ENCODE peak calls at places on chromosomes 1 and 21, in four cellular contexts. F is DND-41, L is Panc1, W is astrocyte. J is an unnamed sample.
A peak's percentile ranks its signal among the peaks of the same experiment; 100 is the strongest.

GRCh38 chr1:209570757-209571156 is 12.8 kb upstream of the CAMK1G start:
- DNase-seq in L (no peak), W (no peak), F (no peak), J (no peak)

GRCh38 chr1:54016343-54017282 is 1.4 kb downstream of the LDLRAD1 start:
- DNase-seq in W (no peak), L (peak; percentile 53), F (peak; percentile 0), J (no peak)

GRCh38 chr1:83546863-83547262 is 452.1 kb downstream of the TTLL7 start:
- DNase-seq in F (no peak), W (peak; percentile 14), L (no peak), J (no peak)

GRCh38 chr1:65509912-65510680 is 89.6 kb downstream of the LEPR start:
- DNase-seq in L (no peak), W (peak; percentile 78), F (no peak), J (no peak)

GRCh38 chr1:78101514-78101913 is 55.7 kb downstream of the GIPC2 start:
- DNase-seq in W (peak; percentile 99), F (no peak), L (no peak), J (no peak)

GRCh38 chr1:90488451-90488850 is 228.7 kb downstream of the BARHL2 start:
- DNase-seq in L (no peak), F (no peak), W (peak; percentile 78), J (no peak)

GRCh38 chr1:227449051-227449450 is 114.3 kb upstream of the ZNF678 start:
- DNase-seq in F (peak; percentile 23), L (no peak), W (no peak), J (no peak)

GRCh38 chr1:173444757-173445156 is 32.4 kb upstream of the PRDX6 start:
- DNase-seq in L (no peak), F (peak; percentile 11), W (no peak), J (no peak)

GRCh38 chr1:218557731-218558130 is 212.6 kb downstream of the TGFB2 start:
- DNase-seq in W (peak; percentile 40), F (no peak), L (no peak), J (no peak)

GRCh38 chr1:206794294-206794908 is 22.1 kb upstream of the IL10 start:
- DNase-seq in F (no peak), L (no peak), W (no peak), J (no peak)

DNA sequence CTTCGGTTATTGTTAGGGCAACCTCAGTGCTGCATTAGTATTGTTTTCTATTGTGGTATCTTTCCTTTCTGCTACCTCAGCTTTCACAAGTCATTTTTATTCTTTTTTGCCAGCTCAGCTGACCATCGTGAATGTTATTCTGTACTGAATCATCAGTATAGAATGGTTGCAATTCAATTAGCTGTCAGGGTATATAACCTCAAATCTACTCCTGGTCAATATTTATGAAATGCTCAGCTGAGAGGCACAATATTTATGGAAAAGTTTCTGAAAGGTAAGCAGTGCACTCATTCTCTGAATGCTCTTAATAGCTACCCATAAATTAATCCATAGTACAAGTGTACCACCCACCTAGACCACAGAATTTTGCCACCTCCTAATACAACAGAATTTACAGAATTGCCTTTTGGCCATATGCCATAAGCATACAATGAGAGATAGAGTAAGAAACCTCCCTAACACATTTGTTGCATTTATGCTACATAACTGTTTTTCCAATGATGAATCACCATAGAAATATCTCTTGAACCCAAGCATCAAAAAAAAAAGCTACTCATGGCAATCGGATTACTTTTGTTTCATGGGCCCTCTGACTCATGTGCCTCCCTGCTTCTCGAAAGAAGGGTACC is 732.6 kb upstream of the CHRM3 start:
- DNase-seq in L (no peak), W (peak; percentile 92), F (no peak), J (no peak)
- H3K27ac ChIP-seq in L (no peak overlapping the region), W (peak overlapping the region; percentile 82), F (no peak overlapping the region), J (no peak overlapping the region)

DNA sequence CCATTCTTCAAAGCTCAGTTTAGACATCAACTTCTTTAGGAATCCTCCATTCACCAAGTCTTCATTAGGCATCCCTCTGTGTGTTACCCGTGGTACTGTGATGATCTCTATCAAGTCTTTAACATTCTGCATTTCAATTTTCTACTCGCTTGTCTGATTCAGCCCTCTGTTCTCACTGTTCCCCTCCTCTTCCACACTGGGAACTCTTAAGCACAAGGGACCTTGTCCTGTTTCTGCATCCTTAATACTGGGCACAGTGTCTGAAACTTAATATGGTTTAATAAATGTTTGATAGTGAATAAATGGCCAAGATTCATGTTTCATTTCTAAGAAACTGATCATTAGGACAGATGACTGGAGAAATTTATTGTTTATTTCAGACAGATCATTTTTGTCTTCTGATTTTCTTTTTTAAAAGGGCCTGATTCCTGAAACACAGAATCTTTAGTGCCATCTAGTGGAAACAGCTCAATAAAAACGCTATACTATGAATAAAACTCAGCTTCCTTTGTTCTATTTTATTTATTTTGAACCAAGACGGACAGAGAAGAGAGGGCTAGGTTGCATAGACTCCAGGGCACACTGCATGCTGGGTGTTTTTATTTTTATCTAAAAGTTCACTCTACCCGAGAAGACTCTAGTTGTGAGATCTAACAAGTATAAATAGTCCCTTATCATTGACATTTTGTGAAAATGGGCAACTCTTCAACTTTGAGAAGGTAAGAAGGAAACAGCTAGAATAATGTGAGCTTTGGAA is 7.0 kb upstream of the TRIM45 start:
- DNase-seq in L (no peak), F (no peak), W (peak; percentile 26), J (no peak)
- H3K27ac ChIP-seq in L (no peak overlapping the region), F (no peak overlapping the region), W (peak overlapping the region; percentile 23), J (no peak overlapping the region)

DNA sequence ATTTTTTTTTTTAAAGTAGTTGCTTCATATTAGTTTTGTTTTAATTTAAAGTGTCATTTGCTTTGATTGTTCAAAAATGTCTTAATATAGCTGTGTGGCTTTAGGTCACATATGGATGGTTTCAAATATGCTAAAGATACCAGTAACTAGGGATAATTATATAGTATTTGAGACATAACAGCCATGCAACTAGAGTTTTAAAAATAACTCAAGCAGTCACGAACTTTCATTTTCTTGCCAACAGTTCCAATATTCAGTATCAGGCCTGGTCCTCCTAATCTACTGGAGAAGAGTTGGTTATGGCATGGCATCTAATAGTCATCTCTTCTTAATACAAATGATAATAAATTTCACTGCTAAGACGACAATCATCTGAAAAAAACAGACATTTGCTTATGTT is 24.0 kb upstream of the A3GALT2 start:
- DNase-seq in L (no peak), W (no peak), F (no peak), J (no peak)
- H3K27ac ChIP-seq in L (peak overlapping the region; percentile 93), W (peak overlapping the region; percentile 2), F (no peak overlapping the region), J (no peak overlapping the region)

GRCh38 chr1:43293896-43294760 is 6.7 kb upstream of the TIE1 start:
- DNase-seq in F (no peak), W (peak; percentile 73), L (peak; percentile 18), J (no peak)
- H3K27ac ChIP-seq in F (no peak overlapping the region), W (no peak overlapping the region), L (no peak overlapping the region), J (no peak overlapping the region)

DNA sequence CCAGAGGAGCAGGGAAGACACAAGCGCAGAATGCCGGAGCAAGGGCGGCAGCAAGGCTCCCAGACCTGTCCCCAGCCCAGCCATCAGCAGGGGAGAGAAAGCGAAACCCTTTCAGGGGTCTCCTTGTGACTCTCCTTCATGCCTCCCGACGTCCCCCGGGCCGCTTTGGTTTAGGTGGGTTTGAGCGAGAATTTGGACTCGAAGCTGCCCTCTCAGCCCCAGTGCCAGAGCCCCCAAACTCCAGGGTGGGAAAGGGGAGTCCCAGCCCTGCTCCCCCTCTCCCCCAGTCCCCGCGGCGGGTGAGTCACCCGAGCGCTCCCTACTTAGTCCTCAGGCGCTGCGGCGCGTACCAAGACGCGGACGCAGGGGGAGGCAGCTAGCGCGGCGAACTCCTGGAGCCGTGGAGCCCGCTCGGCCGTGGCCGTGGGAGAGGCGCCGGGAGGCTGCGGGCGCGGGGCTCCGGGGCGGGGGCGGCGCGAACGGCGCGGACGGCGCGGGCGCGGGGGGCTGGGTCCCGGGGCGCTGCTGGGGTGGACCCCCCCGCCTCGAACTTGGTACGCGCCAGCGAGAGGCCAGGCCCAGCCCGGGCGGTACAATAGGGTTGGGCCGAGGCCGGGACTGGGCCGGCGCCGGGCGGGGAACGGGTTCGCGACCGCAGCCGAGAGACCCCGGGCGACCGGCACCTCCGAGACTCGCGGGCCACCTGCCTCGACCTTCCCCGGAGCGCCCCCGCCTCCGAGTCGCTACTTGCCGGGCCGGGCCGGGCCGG is at the start of gene MAP7D1:
- DNase-seq in L (no peak), W (peak; percentile 63), F (peak; percentile 83), J (peak; percentile 84)
- H3K27ac ChIP-seq in L (peak within 1 kb of the TSS; percentile 90), W (peak within 1 kb of the TSS; percentile 94), F (peak within 1 kb of the TSS; percentile 93), J (peak within 1 kb of the TSS; percentile 96)

DNA sequence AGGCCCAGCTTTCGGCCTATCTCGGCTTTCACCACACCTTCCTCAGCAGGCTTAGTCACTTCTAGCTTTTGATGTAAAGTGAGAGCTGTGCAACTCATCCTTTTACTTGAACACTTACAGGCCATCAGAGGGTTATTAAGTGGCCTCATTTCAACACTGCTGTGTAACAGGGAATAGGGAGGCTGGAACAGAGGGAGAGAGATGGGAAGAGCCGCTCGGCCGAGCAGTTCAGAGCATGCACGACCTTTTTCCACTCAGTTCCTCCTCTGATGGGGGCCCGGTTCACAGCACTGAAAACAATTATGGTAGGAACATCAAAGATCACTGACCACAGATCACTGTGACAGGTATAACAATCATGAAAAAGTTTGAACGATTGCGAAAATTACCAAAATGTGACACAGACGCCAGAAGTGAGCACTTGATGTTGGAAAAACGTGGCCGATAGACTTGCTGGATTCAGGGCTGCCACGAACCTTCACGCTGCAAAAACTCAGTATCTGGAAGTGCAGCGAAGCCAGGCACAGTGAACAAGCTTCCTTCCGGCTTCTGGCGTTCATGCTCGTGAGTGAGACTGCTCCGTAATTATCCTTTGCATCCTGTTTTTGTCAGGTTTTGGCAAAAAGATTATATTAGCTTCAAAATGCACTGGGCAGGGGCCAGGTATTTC is 28.6 kb downstream of the AGPAT3 start:
- DNase-seq in L (no peak), W (peak; percentile 21), F (no peak), J (no peak)
- H3K27ac ChIP-seq in L (no peak overlapping the region), W (no peak overlapping the region), F (no peak overlapping the region), J (no peak overlapping the region)

GRCh38 chr1:198660341-198661056 is 21.7 kb downstream of the PTPRC start:
- DNase-seq in L (no peak), F (no peak), W (no peak), J (no peak)

GRCh38 chr1:198663996-198664789 is 25.4 kb downstream of the PTPRC start:
- DNase-seq in L (no peak), F (no peak), W (no peak), J (no peak)

GRCh38 chr1:198667186-198667585 is 28.3 kb downstream of the PTPRC start:
- DNase-seq in L (no peak), F (no peak), W (peak; percentile 67), J (no peak)

GRCh38 chr1:198667796-198668195 is 29.0 kb downstream of the PTPRC start:
- DNase-seq in W (no peak), L (no peak), F (no peak), J (no peak)

DNA sequence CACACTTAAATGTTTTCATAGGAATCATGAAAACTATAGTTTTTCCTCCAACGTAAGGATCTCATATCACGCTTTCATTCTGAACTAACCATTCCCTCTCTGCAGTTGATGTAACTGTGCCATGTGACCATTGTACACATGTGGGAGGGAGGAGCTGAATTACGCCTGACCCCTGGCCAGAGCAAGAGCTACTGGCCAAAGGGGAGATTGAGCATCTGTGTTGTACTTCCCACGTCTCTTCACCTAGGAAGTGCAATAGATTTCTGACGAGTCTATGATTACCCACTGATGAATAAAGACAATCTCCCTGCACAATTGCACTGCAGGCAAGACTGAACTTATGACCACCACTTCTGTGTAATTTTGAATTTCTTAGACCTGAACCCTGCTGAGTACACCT is 24.0 kb downstream of the PTPRC start:
- DNase-seq in F (no peak), W (no peak), L (no peak), J (no peak)
- H3K27ac ChIP-seq in F (peak overlapping the region; percentile 12), W (no peak overlapping the region), L (no peak overlapping the region), J (peak overlapping the region; percentile 38)

DNA sequence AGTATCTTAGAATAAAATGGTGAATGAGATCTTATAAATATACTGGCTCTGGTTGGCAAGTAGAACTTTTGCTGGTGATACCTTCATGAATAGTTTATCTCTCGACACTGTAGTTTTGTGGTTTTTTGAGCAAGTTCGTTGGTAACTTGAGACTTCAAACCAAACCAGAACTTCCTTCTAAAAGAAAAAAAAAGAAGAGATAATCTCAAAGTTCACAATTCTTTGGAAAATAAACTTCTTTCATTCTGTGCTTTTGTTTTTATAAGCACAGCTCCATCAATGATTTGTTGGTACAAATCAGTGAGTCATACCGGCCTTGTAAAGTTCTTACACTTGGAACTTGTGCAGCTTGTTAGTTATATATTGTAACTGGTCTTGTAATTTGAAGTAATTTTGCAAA is 2.3 kb downstream of the HIPK1 start:
- DNase-seq in W (peak; percentile 87), L (no peak), F (no peak), J (no peak)
- H3K27ac ChIP-seq in W (peak overlapping the region; percentile 93), L (no peak overlapping the region), F (peak overlapping the region; percentile 86), J (peak overlapping the region; percentile 98)